ENCODE peak calls at places on chromosomes 1 and 21, in seven cellular contexts. E is BE2C, F is foreskin fibroblast, I is WTC11, J is upper lobe of right lung, V is heart left ventricle, Y is HFF-Myc. W is an unnamed sample.

GRCh38 chr1:30856260-30856790 is 52.2 kb downstream of the SDC3 start:
- DNase-seq in E (peak; percentile 87), F (no peak), I (no peak), J (no peak), V (no peak), Y (no peak), W (no peak)

GRCh38 chr1:70583522-70583921 is 172.5 kb downstream of the CTH start:
- DNase-seq in E (no peak), F (no peak), I (no peak), J (no peak), V (no peak), Y (no peak), W (no peak)

GRCh38 chr1:228734881-228735801 is at the start of gene RHOU:
- DNase-seq in E (peak; percentile 86), F (peak; percentile 39), I (peak; percentile 63), J (peak; percentile 92), V (peak; percentile 79), Y (no peak), W (no peak)

GRCh38 chr1:200483491-200484143 is 73.8 kb upstream of the ZNF281 start:
- DNase-seq in E (no peak), F (peak; percentile 95), I (no peak), J (no peak), V (no peak), Y (peak; percentile 87), W (peak; percentile 93)

GRCh38 chr1:171715813-171716251 is 26.0 kb downstream of the VAMP4 start:
- DNase-seq in E (no peak), F (no peak), I (no peak), J (no peak), V (no peak), Y (peak; percentile 10), W (peak; percentile 7)

GRCh38 chr1:220906561-220907334 is 27.5 kb downstream of the HLX start:
- DNase-seq in E (peak; percentile 32), F (peak; percentile 71), I (no peak), J (no peak), V (no peak), Y (no peak), W (peak; percentile 79)

GRCh38 chr1:154221815-154222081 is 993 bp downstream of the UBAP2L start:
- DNase-seq in E (no peak), F (peak; percentile 30), I (no peak), J (no peak), V (no peak), Y (no peak), W (peak; percentile 71)

GRCh38 chr1:94270801-94271203 is 33.4 kb upstream of the ARHGAP29 start:
- DNase-seq in E (no peak), F (peak; percentile 57), I (no peak), J (no peak), V (no peak), Y (peak; percentile 55), W (peak; percentile 44)

GRCh38 chr1:26110731-26111529 is 694 bp upstream of the PDIK1L start:
- DNase-seq in E (peak; percentile 75), F (peak; percentile 65), I (peak; percentile 79), J (peak; percentile 92), V (peak; percentile 81), Y (no peak), W (peak; percentile 54)

GRCh38 chr1:229407206-229408026 is 26.5 kb downstream of the ACTA1 start:
- DNase-seq in E (no peak), F (no peak), I (peak; percentile 32), J (peak; percentile 58), V (no peak), Y (no peak), W (no peak)

GRCh38 chr1:118325545-118326225 is 140.7 kb upstream of the SPAG17 start:
- DNase-seq in E (no peak), F (no peak), I (no peak), J (no peak), V (no peak), Y (no peak), W (no peak)

GRCh38 chr21:44892536-44893277 is 19.2 kb upstream of the PTTG1IP start:
- DNase-seq in E (peak; percentile 75), F (no peak), I (peak; percentile 83), J (peak; percentile 86), V (peak; percentile 69), Y (no peak), W (no peak)

GRCh38 chr1:65182658-65183268 is 34.8 kb downstream of the AK4 start:
- DNase-seq in E (no peak), F (no peak), I (no peak), J (no peak), V (no peak), Y (no peak), W (no peak)

GRCh38 chr1:18332626-18333025 is 148.1 kb upstream of the KLHDC7A start:
- DNase-seq in E (no peak), F (no peak), I (no peak), J (no peak), V (no peak), Y (no peak), W (no peak)

GRCh38 chr1:30318413-30318812 is 405.0 kb downstream of the MATN1 start:
- DNase-seq in E (no peak), F (no peak), I (no peak), J (no peak), V (no peak), Y (no peak), W (no peak)

GRCh38 chr1:210099921-210100320 is 132.7 kb upstream of the SERTAD4 start:
- DNase-seq in E (no peak), F (no peak), I (no peak), J (no peak), V (no peak), Y (no peak), W (no peak)

GRCh38 chr1:212186427-212187207 is 98.6 kb upstream of the PPP2R5A start:
- DNase-seq in E (no peak), F (no peak), I (no peak), J (no peak), V (no peak), Y (no peak), W (no peak)

GRCh38 chr1:75901371-75901770 is 30.8 kb downstream of the ASB17 start:
- DNase-seq in E (no peak), F (no peak), I (no peak), J (no peak), V (no peak), Y (no peak), W (no peak)

GRCh38 chr1:117060441-117061317 is 553 bp downstream of the TTF2 start:
- DNase-seq in E (peak; percentile 18), F (peak; percentile 21), I (no peak), J (no peak), V (no peak), Y (no peak), W (peak; percentile 13)

GRCh38 chr1:231606712-231607111 is 19.9 kb upstream of the DISC1 start:
- DNase-seq in E (no peak), F (no peak), I (no peak), J (no peak), V (no peak), Y (no peak), W (peak; percentile 32)

GRCh38 chr1:221637641-221638041 is 104.2 kb downstream of the DUSP10 start:
- DNase-seq in E (peak; percentile 43), F (peak; percentile 15), I (no peak), J (no peak), V (peak; percentile 29), Y (peak; percentile 35), W (peak; percentile 61)

GRCh38 chr1:151058682-151059341 is 610 bp downstream of the CDC42SE1 start:
- DNase-seq in E (peak; percentile 29), F (no peak), I (peak; percentile 49), J (peak; percentile 91), V (no peak), Y (no peak), W (no peak)

GRCh38 chr1:175319112-175319911 is 126.7 kb upstream of the KIAA0040 start:
- DNase-seq in E (peak; percentile 70), F (peak; percentile 10), I (peak; percentile 73), J (peak; percentile 80), V (peak; percentile 83), Y (peak; percentile 11), W (peak; percentile 24)

GRCh38 chr1:152543808-152544207 is 22.8 kb downstream of the LCE3E start:
- DNase-seq in E (no peak), F (no peak), I (no peak), J (no peak), V (no peak), Y (no peak), W (no peak)
- TF ChIP-seq CTCF in E (peak; percentile 15), F (no peak), I (no peak), J (no peak), V (no peak), Y (no peak), W (peak; percentile 18)

GRCh38 chr1:97190326-97190725 is 468.7 kb downstream of the PTBP2 start:
- DNase-seq in E (no peak), F (peak; percentile 43), I (no peak), J (no peak), V (no peak), Y (no peak), W (peak; percentile 28)

GRCh38 chr1:97196825-97197516 is 475.4 kb downstream of the PTBP2 start:
- DNase-seq in E (no peak), F (no peak), I (no peak), J (no peak), V (no peak), Y (no peak), W (no peak)

GRCh38 chr1:97192872-97193572 is 471.4 kb downstream of the PTBP2 start:
- DNase-seq in E (no peak), F (peak; percentile 93), I (no peak), J (no peak), V (no peak), Y (peak; percentile 76), W (peak; percentile 94)
- TF ChIP-seq CTCF in E (no peak), F (no peak), I (no peak), J (no peak), V (no peak), Y (no peak), W (peak; percentile 53)

GRCh38 chr1:218411101-218411500 is 66.0 kb downstream of the TGFB2 start:
- DNase-seq in E (no peak), F (no peak), I (no peak), J (no peak), V (no peak), Y (no peak), W (no peak)

GRCh38 chr1:218407630-218408029 is 62.5 kb downstream of the TGFB2 start:
- DNase-seq in E (no peak), F (no peak), I (no peak), J (no peak), V (no peak), Y (no peak), W (no peak)

GRCh38 chr1:218408135-218408534 is 63.0 kb downstream of the TGFB2 start:
- DNase-seq in E (no peak), F (no peak), I (no peak), J (no peak), V (no peak), Y (no peak), W (no peak)

GRCh38 chr1:218409946-218410510 is 64.9 kb downstream of the TGFB2 start:
- DNase-seq in E (no peak), F (no peak), I (no peak), J (no peak), V (no peak), Y (peak; percentile 24), W (peak; percentile 29)

DNA sequence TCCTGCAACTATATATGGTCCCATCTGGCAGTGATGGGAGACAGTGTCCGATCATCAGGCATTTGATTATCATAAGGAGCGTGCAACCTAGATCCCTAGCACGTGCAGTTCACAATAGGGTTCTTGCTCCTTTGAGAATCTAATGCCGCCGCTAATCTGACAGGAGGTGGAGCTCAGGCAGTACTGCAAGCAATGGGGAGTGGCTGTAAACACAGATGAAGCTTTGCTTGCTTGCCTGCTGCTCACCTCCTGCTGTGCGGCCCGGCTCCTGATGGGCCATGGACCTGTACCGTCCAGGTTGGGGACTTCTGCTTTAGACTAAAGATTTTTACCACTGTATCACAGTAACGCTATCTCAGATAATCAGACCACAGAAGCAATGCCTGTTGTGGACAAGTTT is 63.8 kb downstream of the TGFB2 start:
- DNase-seq in E (no peak), F (no peak), I (peak; percentile 39), J (no peak), V (no peak), Y (no peak), W (no peak)
- TF ChIP-seq CTCF in E (no peak), F (no peak), I (no peak), J (no peak), V (no peak), Y (no peak), W (no peak)

GRCh38 chr1:158331431-158331830 is at the start of gene CD1B:
- DNase-seq in E (no peak), F (no peak), I (no peak), J (no peak), V (no peak), Y (no peak), W (no peak)
- TF ChIP-seq CTCF in E (no peak), F (no peak), I (no peak), J (no peak), V (no peak), Y (no peak), W (no peak)